ENCODE peak calls at places on chromosome 11, in ten cellular contexts. One of them, this sample, is unnamed.
A peak's percentile ranks its signal among the peaks of the same experiment; 100 is the strongest.

GRCh38 chr11:80362578-80362977 is 921.7 kb upstream of the TENM4 start:
- DNase-seq in substantia nigra: no peak
- DNase-seq in fibroblast of gingiva: no peak
- DNase-seq in head of caudate nucleus: no peak
- DNase-seq in hippocampal formation: no peak
- DNase-seq in GM23338: no peak
- DNase-seq in GM23248: no peak
- DNase-seq in nucleus accumbens: no peak
- DNase-seq in M059J: peak; percentile 30
- DNase-seq in cerebellum: no peak
- DNase-seq in this sample: no peak

GRCh38 chr11:64340671-64341335 is 799 bp downstream of the CCDC88B start:
- DNase-seq in hippocampal formation: no peak
- DNase-seq in nucleus accumbens: no peak
- DNase-seq in cerebellum: no peak
- DNase-seq in M059J: no peak
- DNase-seq in GM23248: peak; percentile 25
- DNase-seq in head of caudate nucleus: peak; percentile 41
- DNase-seq in substantia nigra: no peak
- DNase-seq in GM23338: peak; percentile 90
- DNase-seq in fibroblast of gingiva: no peak
- DNase-seq in this sample: peak; percentile 52

GRCh38 chr11:4041731-4042391 is 52.7 kb upstream of the RRM1 start:
- DNase-seq in M059J: peak; percentile 22
- DNase-seq in cerebellum: no peak
- DNase-seq in fibroblast of gingiva: no peak
- DNase-seq in head of caudate nucleus: no peak
- DNase-seq in hippocampal formation: no peak
- DNase-seq in substantia nigra: no peak
- DNase-seq in GM23248: no peak
- DNase-seq in nucleus accumbens: no peak
- DNase-seq in GM23338: no peak
- DNase-seq in this sample: no peak

GRCh38 chr11:32382339-32383049 is 52.8 kb downstream of the WT1 start:
- DNase-seq in GM23338: no peak
- DNase-seq in fibroblast of gingiva: no peak
- DNase-seq in M059J: peak; percentile 75
- DNase-seq in head of caudate nucleus: peak; percentile 29
- DNase-seq in substantia nigra: no peak
- DNase-seq in hippocampal formation: no peak
- DNase-seq in cerebellum: no peak
- DNase-seq in GM23248: no peak
- DNase-seq in nucleus accumbens: no peak
- DNase-seq in this sample: no peak

GRCh38 chr11:72466410-72466809 is 32.1 kb upstream of the CLPB start:
- DNase-seq in fibroblast of gingiva: no peak
- DNase-seq in head of caudate nucleus: no peak
- DNase-seq in M059J: no peak
- DNase-seq in substantia nigra: no peak
- DNase-seq in nucleus accumbens: no peak
- DNase-seq in GM23248: no peak
- DNase-seq in cerebellum: no peak
- DNase-seq in GM23338: no peak
- DNase-seq in hippocampal formation: no peak
- DNase-seq in this sample: no peak

GRCh38 chr11:8865304-8865703 is 45.7 kb upstream of the AKIP1 start:
- DNase-seq in head of caudate nucleus: no peak
- DNase-seq in substantia nigra: no peak
- DNase-seq in GM23338: no peak
- DNase-seq in GM23248: no peak
- DNase-seq in M059J: no peak
- DNase-seq in fibroblast of gingiva: no peak
- DNase-seq in hippocampal formation: no peak
- DNase-seq in nucleus accumbens: no peak
- DNase-seq in cerebellum: no peak
- DNase-seq in this sample: no peak

GRCh38 chr11:44901120-44901519 is 49.6 kb downstream of the TP53I11 start:
- DNase-seq in substantia nigra: no peak
- DNase-seq in M059J: no peak
- DNase-seq in hippocampal formation: no peak
- DNase-seq in nucleus accumbens: no peak
- DNase-seq in cerebellum: no peak
- DNase-seq in head of caudate nucleus: no peak
- DNase-seq in fibroblast of gingiva: no peak
- DNase-seq in GM23248: no peak
- DNase-seq in GM23338: no peak
- DNase-seq in this sample: peak; percentile 73

GRCh38 chr11:60777572-60777971 is 7.6 kb upstream of the MS4A10 start:
- DNase-seq in substantia nigra: no peak
- DNase-seq in fibroblast of gingiva: peak; percentile 38
- DNase-seq in GM23248: peak; percentile 95
- DNase-seq in head of caudate nucleus: no peak
- DNase-seq in M059J: peak; percentile 88
- DNase-seq in hippocampal formation: no peak
- DNase-seq in nucleus accumbens: no peak
- DNase-seq in cerebellum: no peak
- DNase-seq in GM23338: no peak
- DNase-seq in this sample: no peak

GRCh38 chr11:66288138-66288865 is 641 bp downstream of the YIF1A start:
- DNase-seq in substantia nigra: peak; percentile 56
- DNase-seq in hippocampal formation: no peak
- DNase-seq in fibroblast of gingiva: no peak
- DNase-seq in head of caudate nucleus: no peak
- DNase-seq in M059J: peak; percentile 35
- DNase-seq in GM23248: peak; percentile 56
- DNase-seq in cerebellum: no peak
- DNase-seq in GM23338: peak; percentile 51
- DNase-seq in nucleus accumbens: no peak
- DNase-seq in this sample: no peak

GRCh38 chr11:57668467-57668890 is 565 bp downstream of the ZDHHC5 start:
- DNase-seq in cerebellum: no peak
- DNase-seq in fibroblast of gingiva: no peak
- DNase-seq in hippocampal formation: no peak
- DNase-seq in substantia nigra: no peak
- DNase-seq in M059J: peak; percentile 28
- DNase-seq in head of caudate nucleus: no peak
- DNase-seq in GM23248: peak; percentile 60
- DNase-seq in nucleus accumbens: no peak
- DNase-seq in GM23338: peak; percentile 43
- DNase-seq in this sample: no peak

GRCh38 chr11:69636512-69636866 is 4.5 kb upstream of the CCND1 start:
- DNase-seq in cerebellum: peak; percentile 47
- DNase-seq in GM23248: peak; percentile 94
- DNase-seq in M059J: peak; percentile 72
- DNase-seq in substantia nigra: peak; percentile 41
- DNase-seq in GM23338: peak; percentile 93
- DNase-seq in head of caudate nucleus: peak; percentile 81
- DNase-seq in fibroblast of gingiva: peak; percentile 89
- DNase-seq in nucleus accumbens: no peak
- DNase-seq in hippocampal formation: peak; percentile 13
- DNase-seq in this sample: peak; percentile 54

GRCh38 chr11:131409307-131409706 is 38.9 kb downstream of the NTM start:
- DNase-seq in cerebellum: no peak
- DNase-seq in M059J: no peak
- DNase-seq in substantia nigra: no peak
- DNase-seq in GM23338: no peak
- DNase-seq in nucleus accumbens: no peak
- DNase-seq in GM23248: no peak
- DNase-seq in hippocampal formation: no peak
- DNase-seq in head of caudate nucleus: no peak
- DNase-seq in fibroblast of gingiva: no peak
- DNase-seq in this sample: peak; percentile 42

GRCh38 chr11:128342511-128343133 is 244.7 kb downstream of the ETS1 start:
- DNase-seq in GM23248: peak; percentile 88
- DNase-seq in substantia nigra: no peak
- DNase-seq in fibroblast of gingiva: peak; percentile 17
- DNase-seq in cerebellum: no peak
- DNase-seq in hippocampal formation: no peak
- DNase-seq in head of caudate nucleus: no peak
- DNase-seq in GM23338: no peak
- DNase-seq in nucleus accumbens: no peak
- DNase-seq in M059J: peak; percentile 65
- DNase-seq in this sample: no peak

GRCh38 chr11:70456921-70457532 is 58.7 kb downstream of the CTTN start:
- DNase-seq in head of caudate nucleus: peak; percentile 32
- DNase-seq in nucleus accumbens: no peak
- DNase-seq in substantia nigra: peak; percentile 36
- DNase-seq in GM23338: no peak
- DNase-seq in GM23248: peak; percentile 83
- DNase-seq in cerebellum: no peak
- DNase-seq in fibroblast of gingiva: peak; percentile 74
- DNase-seq in hippocampal formation: no peak
- DNase-seq in M059J: peak; percentile 36
- DNase-seq in this sample: peak; percentile 25

GRCh38 chr11:67416416-67417335 is 1.2 kb downstream of the CARNS1 start:
- DNase-seq in fibroblast of gingiva: peak; percentile 19
- DNase-seq in nucleus accumbens: no peak
- DNase-seq in GM23338: peak; percentile 36
- DNase-seq in hippocampal formation: no peak
- DNase-seq in GM23248: peak; percentile 37
- DNase-seq in substantia nigra: no peak
- DNase-seq in cerebellum: no peak
- DNase-seq in head of caudate nucleus: peak; percentile 50
- DNase-seq in M059J: peak; percentile 40
- DNase-seq in this sample: no peak

GRCh38 chr11:122634507-122634906 is 21.0 kb upstream of the UBASH3B start:
- DNase-seq in GM23338: peak; percentile 52
- DNase-seq in hippocampal formation: no peak
- DNase-seq in fibroblast of gingiva: peak; percentile 92
- DNase-seq in nucleus accumbens: no peak
- DNase-seq in head of caudate nucleus: no peak
- DNase-seq in M059J: peak; percentile 61
- DNase-seq in substantia nigra: no peak
- DNase-seq in cerebellum: peak; percentile 28
- DNase-seq in GM23248: peak; percentile 68
- DNase-seq in this sample: no peak

This sample was measured in NCI-H82.